ENCODE peak calls at places on chromosomes 2 and 18, in four cellular contexts. One of them, this sample, is unnamed.

GRCh38 chr2:206392118-206392517 is 51.2 kb upstream of the ADAM23 start:
- DNase-seq in fibroblast of lung: peak; percentile 41
- DNase-seq in HCT116: peak; percentile 46
- DNase-seq in K562: peak; percentile 53
- DNase-seq in this sample: peak; percentile 69

GRCh38 chr2:218860950-218861381 is 1.4 kb downstream of the WNT6 start:
- DNase-seq in fibroblast of lung: peak; percentile 67
- DNase-seq in HCT116: peak; percentile 81
- DNase-seq in K562: peak; percentile 81
- DNase-seq in this sample: no peak

GRCh38 chr18:62030091-62030985 is 137.5 kb upstream of the RNF152 start:
- DNase-seq in fibroblast of lung: peak; percentile 52
- DNase-seq in HCT116: no peak
- DNase-seq in K562: no peak
- DNase-seq in this sample: peak; percentile 20

GRCh38 chr2:207290833-207291232 is 125.1 kb upstream of the KLF7 start:
- DNase-seq in fibroblast of lung: no peak
- DNase-seq in HCT116: no peak
- DNase-seq in K562: no peak
- DNase-seq in this sample: no peak

GRCh38 chr2:206260427-206261012 is 13.9 kb upstream of the ZDBF2 start:
- DNase-seq in fibroblast of lung: peak; percentile 17
- DNase-seq in HCT116: no peak
- DNase-seq in K562: no peak
- DNase-seq in this sample: peak; percentile 76

GRCh38 chr18:24373331-24373730 is 24.3 kb downstream of the OSBPL1A start:
- DNase-seq in fibroblast of lung: no peak
- DNase-seq in HCT116: no peak
- DNase-seq in K562: no peak
- DNase-seq in this sample: no peak

GRCh38 chr18:44895176-44895798 is 214.6 kb downstream of the SETBP1 start:
- DNase-seq in fibroblast of lung: peak; percentile 59
- DNase-seq in HCT116: no peak
- DNase-seq in K562: peak; percentile 22
- DNase-seq in this sample: peak; percentile 52

GRCh38 chr18:58349650-58350049 is 279.2 kb downstream of the ALPK2 start:
- DNase-seq in fibroblast of lung: no peak
- DNase-seq in HCT116: no peak
- DNase-seq in K562: no peak
- DNase-seq in this sample: no peak

GRCh38 chr2:158998486-158999248 is 30.2 kb downstream of the TANC1 start:
- DNase-seq in fibroblast of lung: peak; percentile 91
- DNase-seq in HCT116: no peak
- DNase-seq in K562: no peak
- DNase-seq in this sample: peak; percentile 44

GRCh38 chr18:26215247-26215970 is 10.8 kb upstream of the TAF4B start:
- DNase-seq in fibroblast of lung: no peak
- DNase-seq in HCT116: no peak
- DNase-seq in K562: no peak
- DNase-seq in this sample: no peak

GRCh38 chr2:71939588-71940535 is 207.8 kb downstream of the CYP26B1 start:
- DNase-seq in fibroblast of lung: no peak
- DNase-seq in HCT116: no peak
- DNase-seq in K562: no peak
- DNase-seq in this sample: no peak

GRCh38 chr18:58388736-58389135 is 240.2 kb downstream of the ALPK2 start:
- DNase-seq in fibroblast of lung: no peak
- DNase-seq in HCT116: no peak
- DNase-seq in K562: no peak
- DNase-seq in this sample: no peak

GRCh38 chr2:79512442-79513401 is at the start of gene CTNNA2:
- DNase-seq in fibroblast of lung: peak; percentile 26
- DNase-seq in HCT116: no peak
- DNase-seq in K562: peak; percentile 90
- DNase-seq in this sample: peak; percentile 24

GRCh38 chr2:103284750-103285149 is 522.9 kb downstream of the TMEM182 start:
- DNase-seq in fibroblast of lung: no peak
- DNase-seq in HCT116: no peak
- DNase-seq in K562: no peak
- DNase-seq in this sample: no peak

GRCh38 chr2:223576873-223577272 is 25.3 kb downstream of the SCG2 start:
- DNase-seq in fibroblast of lung: peak; percentile 97
- DNase-seq in HCT116: peak; percentile 73
- DNase-seq in K562: no peak
- DNase-seq in this sample: peak; percentile 97

GRCh38 chr2:42562474-42563144 is 5.8 kb upstream of the MTA3 start:
- DNase-seq in fibroblast of lung: no peak
- DNase-seq in HCT116: no peak
- DNase-seq in K562: no peak
- DNase-seq in this sample: no peak

GRCh38 chr18:66560092-66560491 is 43.8 kb downstream of the CDH19 start:
- DNase-seq in fibroblast of lung: peak; percentile 18
- DNase-seq in HCT116: no peak
- DNase-seq in K562: no peak
- DNase-seq in this sample: peak; percentile 9

GRCh38 chr18:61742555-61743429 is 150.0 kb downstream of the RNF152 start:
- DNase-seq in fibroblast of lung: no peak
- DNase-seq in HCT116: no peak
- DNase-seq in K562: no peak
- DNase-seq in this sample: no peak

GRCh38 chr2:27932396-27932795 is 41.9 kb downstream of the BABAM2 start:
- DNase-seq in fibroblast of lung: peak; percentile 88
- DNase-seq in HCT116: peak; percentile 54
- DNase-seq in K562: no peak
- DNase-seq in this sample: peak; percentile 57

GRCh38 chr2:69628325-69629038 is 15.1 kb downstream of the AAK1 start:
- DNase-seq in fibroblast of lung: no peak
- DNase-seq in HCT116: no peak
- DNase-seq in K562: no peak
- DNase-seq in this sample: no peak

GRCh38 chr2:12412898-12413305 is 303.8 kb upstream of the TRIB2 start:
- DNase-seq in fibroblast of lung: peak; percentile 73
- DNase-seq in HCT116: no peak
- DNase-seq in K562: no peak
- DNase-seq in this sample: no peak

GRCh38 chr2:30444283-30444682 is 2.8 kb upstream of the LCLAT1 start:
- DNase-seq in fibroblast of lung: no peak
- DNase-seq in HCT116: no peak
- DNase-seq in K562: no peak
- DNase-seq in this sample: peak; percentile 60

GRCh38 chr2:42087137-42087856 is 39.5 kb downstream of the PKDCC start:
- DNase-seq in fibroblast of lung: no peak
- DNase-seq in HCT116: no peak
- DNase-seq in K562: no peak
- DNase-seq in this sample: no peak

GRCh38 chr2:189549440-189549832 is 31.1 kb downstream of the SLC40A1 start:
- DNase-seq in fibroblast of lung: peak; percentile 65
- DNase-seq in HCT116: no peak
- DNase-seq in K562: no peak
- DNase-seq in this sample: peak; percentile 32

GRCh38 chr18:60549338-60549960 is 176.9 kb upstream of the MC4R start:
- DNase-seq in fibroblast of lung: peak; percentile 70
- DNase-seq in HCT116: peak; percentile 66
- DNase-seq in K562: peak; percentile 10
- DNase-seq in this sample: peak; percentile 86

GRCh38 chr18:52348209-52348608 is 8.2 kb downstream of the DCC start:
- DNase-seq in fibroblast of lung: peak; percentile 3
- DNase-seq in HCT116: no peak
- DNase-seq in K562: peak; percentile 11
- DNase-seq in this sample: peak; percentile 24

GRCh38 chr2:105369777-105370690 is 28.8 kb downstream of the FHL2 start:
- DNase-seq in fibroblast of lung: peak; percentile 80
- DNase-seq in HCT116: peak; percentile 54
- DNase-seq in K562: peak; percentile 76
- DNase-seq in this sample: peak; percentile 91

GRCh38 chr2:27185331-27186026 is 26.4 kb upstream of the ATRAID start:
- DNase-seq in fibroblast of lung: peak; percentile 68
- DNase-seq in HCT116: no peak
- DNase-seq in K562: peak; percentile 11
- DNase-seq in this sample: peak; percentile 79

GRCh38 chr2:88181511-88181910 is 11.4 kb downstream of the THNSL2 start:
- DNase-seq in fibroblast of lung: peak; percentile 33
- DNase-seq in HCT116: no peak
- DNase-seq in K562: no peak
- DNase-seq in this sample: peak; percentile 76

GRCh38 chr2:221527759-221528444 is 44.2 kb downstream of the EPHA4 start:
- DNase-seq in fibroblast of lung: peak; percentile 53
- DNase-seq in HCT116: no peak
- DNase-seq in K562: no peak
- DNase-seq in this sample: no peak

GRCh38 chr2:100513650-100514049 is 43.4 kb downstream of the NMS start:
- DNase-seq in fibroblast of lung: peak; percentile 19
- DNase-seq in HCT116: no peak
- DNase-seq in K562: peak; percentile 62
- DNase-seq in this sample: no peak

GRCh38 chr2:62501794-62502500 is 4.0 kb downstream of the TMEM17 start:
- DNase-seq in fibroblast of lung: peak; percentile 51
- DNase-seq in HCT116: no peak
- DNase-seq in K562: peak; percentile 38
- DNase-seq in this sample: peak; percentile 69

GRCh38 chr2:135987441-135987840 is 2.0 kb upstream of the DARS1 start:
- DNase-seq in fibroblast of lung: no peak
- DNase-seq in HCT116: no peak
- DNase-seq in K562: no peak
- DNase-seq in this sample: no peak

GRCh38 chr2:195580156-195580555 is 76.9 kb upstream of the SLC39A10 start:
- DNase-seq in fibroblast of lung: no peak
- DNase-seq in HCT116: no peak
- DNase-seq in K562: no peak
- DNase-seq in this sample: no peak

GRCh38 chr2:144522741-144523605 is 3.1 kb upstream of the ZEB2 start:
- DNase-seq in fibroblast of lung: no peak
- DNase-seq in HCT116: no peak
- DNase-seq in K562: peak; percentile 64
- DNase-seq in this sample: peak; percentile 41

GRCh38 chr2:25572638-25573037 is 100.7 kb downstream of the DTNB start:
- DNase-seq in fibroblast of lung: no peak
- DNase-seq in HCT116: no peak
- DNase-seq in K562: no peak
- DNase-seq in this sample: no peak
- H3K9ac ChIP-seq in fibroblast of lung: no peak overlapping the region
- H3K9ac ChIP-seq in HCT116: no peak overlapping the region
- H3K9ac ChIP-seq in K562: no peak overlapping the region
- H3K9ac ChIP-seq in this sample: no peak overlapping the region

GRCh38 chr2:239002960-239003932 is 155.4 kb downstream of the TWIST2 start:
- DNase-seq in fibroblast of lung: peak; percentile 37
- DNase-seq in HCT116: no peak
- DNase-seq in K562: no peak
- DNase-seq in this sample: peak; percentile 80
- H2AFZ ChIP-seq in fibroblast of lung: peak overlapping the region; percentile 92
- H2AFZ ChIP-seq in HCT116: no peak overlapping the region
- H2AFZ ChIP-seq in K562: no peak overlapping the region
- H2AFZ ChIP-seq in this sample: peak overlapping the region; percentile 88

GRCh38 chr2:231715988-231716616 is 7.8 kb downstream of the PTMA start:
- DNase-seq in fibroblast of lung: peak; percentile 59
- DNase-seq in HCT116: no peak
- DNase-seq in K562: peak; percentile 61
- DNase-seq in this sample: peak; percentile 58
- H3K9ac ChIP-seq in fibroblast of lung: no peak overlapping the region
- H3K9ac ChIP-seq in HCT116: no peak overlapping the region
- H3K9ac ChIP-seq in K562: peak overlapping the region; percentile 83
- H3K9ac ChIP-seq in this sample: no peak overlapping the region

GRCh38 chr2:48860391-48860790 is 104.9 kb upstream of the LHCGR start:
- DNase-seq in fibroblast of lung: no peak
- DNase-seq in HCT116: no peak
- DNase-seq in K562: no peak
- DNase-seq in this sample: peak; percentile 11
- H2AFZ ChIP-seq in fibroblast of lung: no peak overlapping the region
- H2AFZ ChIP-seq in HCT116: no peak overlapping the region
- H2AFZ ChIP-seq in K562: no peak overlapping the region
- H2AFZ ChIP-seq in this sample: no peak overlapping the region